ENCODE peak calls at places on chromosomes 12 and 14, in five cellular contexts. Z is MM.1S; B is GM23338; P is mesendoderm; K is CD4-positive, CD25-positive, alpha-beta regulatory T cell. U is an unnamed sample.

GRCh38 chr12:105836235-105836634 is 302.5 kb downstream of the NUAK1 start:
- DNase-seq in B (no peak), P (no peak), K (no peak), Z (no peak), U (no peak)

GRCh38 chr12:10400829-10401228 is 8.7 kb downstream of the KLRC4 start:
- DNase-seq in B (no peak), K (no peak), P (no peak), Z (no peak), U (no peak)

GRCh38 chr14:98935921-98936320 is 336.1 kb downstream of the BCL11B start:
- DNase-seq in B (no peak), P (no peak), Z (no peak), K (no peak), U (no peak)

GRCh38 chr14:34187061-34187460 is 236.2 kb upstream of the EGLN3 start:
- DNase-seq in K (no peak), B (no peak), P (no peak), Z (no peak), U (no peak)

GRCh38 chr14:54854181-54854580 is 48.4 kb downstream of the GCH1 start:
- DNase-seq in B (peak), Z (no peak), K (no peak), P (peak), U (no peak)

GRCh38 chr12:131454418-131455217 is 256.3 kb upstream of the SFSWAP start:
- DNase-seq in Z (peak), K (no peak), P (peak), B (peak), U (peak)

GRCh38 chr14:100994082-100994481 is 90.6 kb upstream of the RTL1 start:
- DNase-seq in Z (no peak), B (no peak), P (no peak), K (no peak), U (no peak)

GRCh38 chr14:71324767-71325272 is 417.6 kb downstream of the PCNX1 start:
- DNase-seq in K (peak), B (peak), Z (no peak), P (peak), U (no peak)

GRCh38 chr14:24960816-24961215 is 89.1 kb downstream of the STXBP6 start:
- DNase-seq in K (no peak), B (no peak), P (no peak), Z (no peak), U (no peak)

GRCh38 chr14:33812181-33812580 is 138.7 kb downstream of the EGLN3 start:
- DNase-seq in K (no peak), P (no peak), Z (no peak), B (no peak), U (no peak)

GRCh38 chr12:121390856-121391255 is 9.1 kb upstream of the RNF34 start:
- DNase-seq in Z (no peak), K (no peak), P (no peak), B (no peak), U (no peak)

GRCh38 chr14:106665814-106666213 is 1139.4 kb downstream of the TMEM121 start:
- DNase-seq in P (no peak), Z (peak), K (no peak), B (no peak), U (no peak)

GRCh38 chr14:104171948-104172347 is 33.6 kb downstream of the KIF26A start:
- DNase-seq in K (no peak), Z (no peak), P (no peak), B (no peak), U (no peak)

GRCh38 chr12:104823985-104824441 is 134.1 kb downstream of the SLC41A2 start:
- DNase-seq in P (no peak), B (no peak), Z (no peak), K (no peak), U (no peak)

GRCh38 chr14:83164016-83164415 is 1630.4 kb upstream of the SEL1L start:
- DNase-seq in Z (no peak), B (no peak), K (no peak), P (no peak), U (no peak)

GRCh38 chr12:76030378-76031080 is 1.0 kb downstream of the PHLDA1 start:
- DNase-seq in Z (peak), B (peak), P (peak), K (peak), U (peak)

GRCh38 chr14:52146504-52146903 is 77.6 kb upstream of the NID2 start:
- DNase-seq in P (no peak), B (no peak), Z (no peak), K (no peak), U (no peak)

GRCh38 chr14:89429206-89430091 is 12.4 kb upstream of the FOXN3 start:
- DNase-seq in K (no peak), B (no peak), Z (no peak), P (no peak), U (no peak)

GRCh38 chr12:68998036-68998435 is 65.1 kb upstream of the CPM start:
- DNase-seq in Z (no peak), K (no peak), P (no peak), B (no peak), U (no peak)

GRCh38 chr12:105239304-105239703 is 3.3 kb upstream of the APPL2 start:
- DNase-seq in P (no peak), Z (no peak), K (no peak), B (no peak), U (no peak)

GRCh38 chr14:29458547-29458946 is 469.1 kb downstream of the PRKD1 start:
- DNase-seq in B (no peak), K (no peak), P (no peak), Z (no peak), U (no peak)

GRCh38 chr14:63243646-63244045 is 39.4 kb downstream of the RHOJ start:
- DNase-seq in B (no peak), K (no peak), P (no peak), Z (no peak), U (no peak)

GRCh38 chr12:88643685-88644084 is 63.4 kb upstream of the KITLG start:
- DNase-seq in P (no peak), K (no peak), B (no peak), Z (no peak), U (no peak)

GRCh38 chr12:51752490-51752889 is 96.0 kb downstream of the FIGNL2 start:
- DNase-seq in Z (no peak), P (peak), K (no peak), B (no peak), U (peak)

DNA sequence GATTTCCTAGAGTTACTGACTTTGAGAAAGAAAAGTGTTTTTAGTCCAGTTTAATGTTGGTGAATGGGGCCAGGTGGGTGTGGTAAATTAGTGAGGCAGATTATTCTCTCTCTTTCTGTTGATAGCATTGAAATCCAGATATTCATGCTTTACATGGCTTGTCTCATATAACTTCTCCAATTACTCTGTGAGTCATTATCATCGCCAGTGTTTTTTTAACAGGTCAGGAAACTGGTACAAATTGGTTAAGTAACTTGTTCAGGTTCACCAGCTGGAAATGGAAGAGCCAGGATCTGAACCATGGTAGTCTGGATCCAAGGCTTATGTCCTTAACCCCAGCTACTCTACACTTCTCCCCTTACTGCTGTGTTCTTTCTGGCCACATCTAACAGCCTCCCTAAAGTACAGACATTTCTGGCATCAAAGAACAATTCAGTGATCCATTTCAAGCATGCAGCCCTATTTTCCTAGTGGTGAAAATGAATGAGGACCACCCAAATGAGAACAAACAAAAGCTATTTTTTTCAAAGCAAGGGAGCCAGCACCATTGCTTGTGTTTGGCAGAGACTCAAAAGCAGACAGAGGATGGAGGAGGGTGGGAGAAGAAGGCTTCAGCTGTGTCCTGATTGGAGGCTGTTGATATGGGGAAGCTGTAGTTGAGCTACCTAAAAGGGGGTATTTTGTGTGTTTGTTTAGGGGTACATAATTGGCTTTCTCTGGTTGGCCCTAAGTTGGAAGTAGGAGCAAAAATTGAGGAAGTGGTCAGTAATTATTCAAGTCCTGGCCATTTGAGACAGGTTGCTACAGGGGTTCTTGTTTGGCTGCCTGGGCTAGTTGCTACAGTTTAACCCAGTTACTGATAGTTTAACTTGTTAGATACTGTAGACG is 1.7 kb downstream of the IRAK3 start:
- DNase-seq in K (no peak), B (no peak), P (no peak), Z (no peak), U (no peak)
- H3K27ac ChIP-seq in K (no peak), B (no peak), P (no peak), Z (no peak), U (peak)

DNA sequence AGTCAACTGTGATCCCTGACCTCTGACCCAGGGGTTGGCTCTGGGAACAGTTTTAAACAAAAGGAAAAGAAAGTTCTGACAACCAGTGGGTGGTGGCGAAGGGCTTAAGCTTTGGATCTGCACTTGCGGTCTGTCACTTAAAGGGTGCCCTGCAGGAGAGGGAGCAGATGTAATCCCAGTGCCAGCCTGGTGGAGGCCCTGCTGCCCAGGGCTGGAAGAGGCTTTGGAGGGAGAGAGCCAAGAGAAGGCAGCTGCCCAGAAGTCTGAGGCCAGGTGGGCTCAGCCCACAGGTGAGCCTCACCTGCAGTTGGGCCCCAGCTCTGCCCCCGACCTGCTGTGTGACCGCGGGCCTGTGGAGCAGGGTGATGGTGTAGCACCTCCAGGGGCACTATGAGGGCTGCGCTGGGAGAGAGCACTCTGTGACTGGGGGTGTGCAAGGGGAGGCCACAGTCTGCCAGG is 19.1 kb downstream of the SH2B3 start:
- DNase-seq in P (peak), B (peak), K (no peak), Z (no peak), U (no peak)
- H3K27ac ChIP-seq in P (no peak), B (peak), K (no peak), Z (no peak), U (peak)

DNA sequence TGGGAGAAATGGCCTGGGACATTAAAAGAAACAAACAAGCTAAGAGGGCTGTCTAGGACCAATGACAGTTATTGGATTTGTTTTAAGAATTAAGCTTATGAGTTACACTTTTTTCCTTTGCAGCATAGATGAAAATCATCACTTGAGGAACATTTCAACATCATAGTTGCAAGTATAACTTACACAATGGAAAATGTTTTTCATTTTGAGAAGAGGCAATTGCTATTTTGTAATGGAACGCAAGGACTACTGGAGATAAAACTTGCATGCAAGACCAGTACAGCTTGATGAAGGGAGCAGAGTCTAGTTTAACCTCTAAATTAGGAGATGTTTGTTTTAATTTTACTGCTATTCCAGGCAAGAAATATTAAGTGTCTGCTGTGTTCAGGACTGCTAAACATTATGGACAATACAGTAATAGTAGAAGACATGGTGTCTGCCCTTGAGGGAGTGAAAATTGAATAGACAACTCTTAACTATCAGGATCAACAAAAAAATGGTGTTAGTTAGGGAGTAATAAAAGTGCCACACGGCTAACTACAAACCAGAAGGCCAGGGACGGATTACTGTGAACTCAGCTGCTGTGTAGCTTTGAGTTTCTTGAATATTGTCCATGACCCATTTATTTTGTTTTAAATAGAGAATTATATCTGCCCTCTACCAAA is 374.5 kb downstream of the RAD51B start:
- DNase-seq in P (no peak), B (no peak), K (no peak), Z (no peak), U (no peak)
- H3K27ac ChIP-seq in P (no peak), B (no peak), K (no peak), Z (no peak), U (no peak)

GRCh38 chr12:110020956-110021355 is 21.7 kb downstream of the ANKRD13A start:
- DNase-seq in B (no peak), K (no peak), Z (no peak), P (no peak), U (no peak)
- H3K27ac ChIP-seq in B (no peak), K (no peak), Z (no peak), P (no peak), U (no peak)

GRCh38 chr12:64691227-64691792 is 67.9 kb downstream of the GNS start:
- DNase-seq in K (no peak), P (peak), B (peak), Z (no peak), U (no peak)

GRCh38 chr12:64696065-64696741 is 63.0 kb downstream of the GNS start:
- DNase-seq in Z (no peak), K (no peak), B (no peak), P (no peak), U (no peak)

GRCh38 chr12:64695550-64695949 is 63.7 kb downstream of the GNS start:
- DNase-seq in B (no peak), Z (no peak), K (no peak), P (no peak), U (no peak)

GRCh38 chr12:64691793-64692583 is 67.2 kb downstream of the GNS start:
- DNase-seq in P (peak), B (peak), Z (no peak), K (no peak), U (no peak)

GRCh38 chr12:64694130-64695078 is 64.8 kb downstream of the GNS start:
- DNase-seq in Z (no peak), K (no peak), B (no peak), P (no peak), U (no peak)
- H3K27ac ChIP-seq in Z (no peak), K (peak), B (peak), P (no peak), U (no peak)

GRCh38 chr12:66699738-66700482 is 21.0 kb upstream of the GRIP1 start:
- DNase-seq in K (no peak), Z (no peak), P (no peak), B (peak), U (no peak)

GRCh38 chr12:66694666-66695065 is 15.8 kb upstream of the GRIP1 start:
- DNase-seq in B (no peak), P (no peak), K (no peak), Z (no peak), U (no peak)

GRCh38 chr12:66695130-66695529 is 16.3 kb upstream of the GRIP1 start:
- DNase-seq in K (no peak), P (no peak), Z (peak), B (no peak), U (no peak)

GRCh38 chr12:66697404-66697803 is 18.5 kb upstream of the GRIP1 start:
- DNase-seq in B (no peak), K (no peak), P (no peak), Z (peak), U (no peak)

DNA sequence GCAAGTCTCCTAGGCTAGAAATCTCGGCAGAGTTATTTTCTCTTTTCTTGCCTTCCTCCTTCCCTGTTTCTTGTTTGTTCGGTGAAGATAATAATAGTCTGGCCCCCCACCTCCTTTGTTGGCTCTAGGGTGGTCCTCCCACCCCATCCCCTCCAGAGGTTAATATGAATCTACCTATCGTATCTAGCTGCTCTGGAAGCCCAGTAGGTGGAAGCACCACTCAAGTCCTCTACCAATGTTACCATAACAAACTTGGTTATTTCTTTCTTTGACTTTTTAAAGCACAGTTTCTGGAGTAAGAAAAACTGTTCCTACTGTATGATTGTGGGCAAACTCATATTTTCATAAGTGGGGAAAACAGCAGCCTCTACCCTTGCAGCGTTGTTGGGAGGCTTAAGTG is 19.7 kb upstream of the GRIP1 start:
- DNase-seq in Z (no peak), K (no peak), B (no peak), P (no peak), U (no peak)
- H3K27ac ChIP-seq in Z (no peak), K (no peak), B (no peak), P (no peak), U (no peak)

DNA sequence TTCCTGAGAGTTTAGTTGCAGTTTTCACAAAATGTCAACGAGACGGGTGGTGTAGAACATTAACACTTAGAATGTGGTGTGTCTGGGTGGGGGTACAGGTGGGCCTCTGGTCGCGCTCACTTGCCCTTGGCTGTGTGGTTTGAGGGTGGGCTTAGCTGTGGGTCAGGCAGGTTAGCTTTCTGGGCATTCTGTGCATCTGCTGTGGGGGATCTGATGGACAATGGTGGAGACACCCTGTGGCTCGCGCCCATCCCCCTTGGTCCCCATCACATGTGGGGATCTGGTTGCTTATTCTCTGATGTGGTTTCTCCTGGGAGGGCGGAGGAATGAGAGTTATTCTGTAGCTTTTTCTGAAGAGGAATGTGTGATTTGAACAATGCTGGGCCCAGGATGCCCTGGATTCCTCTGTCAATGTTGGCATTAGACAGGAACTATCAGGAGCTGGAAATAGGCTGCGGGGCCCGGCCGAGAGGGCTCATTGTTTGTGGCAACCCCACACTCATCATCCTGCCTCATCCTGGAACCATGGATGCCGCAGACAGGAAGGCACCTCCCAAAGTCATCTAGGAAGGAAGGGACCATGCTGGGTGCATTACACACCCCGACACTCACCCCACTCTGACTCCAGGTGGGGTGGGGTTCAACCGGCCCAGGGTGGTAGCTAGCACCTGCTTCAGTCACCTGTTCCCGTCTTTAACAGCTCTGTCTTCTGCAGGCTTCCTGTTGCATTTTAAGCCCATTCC is 101.7 kb downstream of the TSPAN9 start:
- DNase-seq in P (no peak), Z (no peak), B (no peak), K (no peak), U (no peak)
- H3K27ac ChIP-seq in P (no peak), Z (no peak), B (no peak), K (no peak), U (no peak)

DNA sequence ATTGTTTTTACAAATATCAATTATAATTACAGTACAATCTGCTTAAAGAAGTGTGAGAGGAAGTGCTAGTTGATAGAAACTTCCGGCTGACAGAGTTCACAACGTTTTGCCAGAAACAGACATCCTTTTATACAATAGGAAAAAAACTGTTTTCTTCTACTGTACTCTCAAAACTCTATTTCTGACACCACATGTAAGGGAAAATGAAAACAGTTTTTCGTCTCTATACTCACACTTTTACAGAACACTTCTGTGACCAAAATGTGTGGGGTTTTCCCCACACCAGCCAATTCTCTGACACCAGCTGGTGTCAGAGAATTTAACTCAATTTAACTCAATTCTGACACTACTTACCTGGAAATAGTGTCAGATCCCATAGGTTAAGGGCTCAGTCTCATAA is 24.2 kb upstream of the HIF1A start:
- DNase-seq in Z (peak), P (no peak), B (no peak), K (no peak), U (no peak)
- H3K27ac ChIP-seq in Z (no peak), P (no peak), B (no peak), K (peak), U (no peak)

U was measured in adrenal gland.